ENCODE peak calls at places on chromosomes 3 and 15, in six cellular contexts. P is neural progenitor cell, R is MM.1S, Q is SK-N-SH, G is mammary epithelial cell, T is endothelial cell of umbilical vein. M is an unnamed sample.

GRCh38 chr3:40079203-40079844 is 230.2 kb upstream of the EIF1B start:
- DNase-seq in P (no peak), R (no peak), Q (no peak), G (peak; percentile 43), T (no peak), M (peak; percentile 91)

GRCh38 chr3:18124501-18124900 is 300.6 kb downstream of the SATB1 start:
- DNase-seq in P (no peak), R (no peak), Q (no peak), G (peak; percentile 73), T (no peak), M (no peak)

GRCh38 chr3:129314757-129315385 is 36.2 kb downstream of the HMCES start:
- DNase-seq in P (peak; percentile 97), R (peak; percentile 91), Q (peak; percentile 96), G (peak; percentile 76), T (peak; percentile 85), M (peak; percentile 99)

GRCh38 chr3:71803248-71803647 is 18.3 kb upstream of the PROK2 start:
- DNase-seq in P (peak; percentile 36), R (no peak), Q (no peak), G (no peak), T (no peak), M (peak; percentile 38)

GRCh38 chr15:35925634-35926380 is 379.8 kb upstream of the DPH6 start:
- DNase-seq in P (no peak), R (no peak), Q (no peak), G (peak; percentile 80), T (no peak), M (no peak)

GRCh38 chr3:195150194-195151118 is 120.5 kb downstream of the XXYLT1 start:
- DNase-seq in P (peak; percentile 54), R (peak; percentile 74), Q (peak; percentile 38), G (no peak), T (peak; percentile 99), M (peak; percentile 94)

GRCh38 chr3:25592510-25592968 is 72.2 kb downstream of the TOP2B start:
- DNase-seq in P (peak; percentile 43), R (no peak), Q (no peak), G (peak; percentile 76), T (peak; percentile 47), M (no peak)

GRCh38 chr3:59422312-59422711 is 372.5 kb upstream of the CFAP20DC start:
- DNase-seq in P (no peak), R (no peak), Q (no peak), G (peak; percentile 92), T (no peak), M (peak; percentile 85)

GRCh38 chr3:9194509-9195184 is 54.8 kb downstream of the SRGAP3 start:
- DNase-seq in P (no peak), R (no peak), Q (no peak), G (peak; percentile 86), T (no peak), M (no peak)

GRCh38 chr3:172002512-172003078 is 36.8 kb upstream of the FNDC3B start:
- DNase-seq in P (no peak), R (no peak), Q (no peak), G (no peak), T (no peak), M (no peak)
- H2AFZ ChIP-seq in P (no peak overlapping the region), R (no peak overlapping the region), Q (no peak overlapping the region), G (no peak overlapping the region), T (no peak overlapping the region), M (peak overlapping the region; percentile 36)

GRCh38 chr3:52023101-52023770 is 27.5 kb upstream of the RPL29 start:
- DNase-seq in P (no peak), R (no peak), Q (no peak), G (no peak), T (no peak), M (no peak)

GRCh38 chr3:52022323-52023100 is 26.8 kb upstream of the RPL29 start:
- DNase-seq in P (peak; percentile 61), R (no peak), Q (no peak), G (no peak), T (no peak), M (peak; percentile 96)

GRCh38 chr3:52020796-52021195 is 25.1 kb upstream of the RPL29 start:
- DNase-seq in P (no peak), R (no peak), Q (no peak), G (no peak), T (no peak), M (no peak)

GRCh38 chr3:52023860-52024764 is 28.4 kb upstream of the RPL29 start:
- DNase-seq in P (no peak), R (no peak), Q (no peak), G (no peak), T (no peak), M (no peak)

DNA sequence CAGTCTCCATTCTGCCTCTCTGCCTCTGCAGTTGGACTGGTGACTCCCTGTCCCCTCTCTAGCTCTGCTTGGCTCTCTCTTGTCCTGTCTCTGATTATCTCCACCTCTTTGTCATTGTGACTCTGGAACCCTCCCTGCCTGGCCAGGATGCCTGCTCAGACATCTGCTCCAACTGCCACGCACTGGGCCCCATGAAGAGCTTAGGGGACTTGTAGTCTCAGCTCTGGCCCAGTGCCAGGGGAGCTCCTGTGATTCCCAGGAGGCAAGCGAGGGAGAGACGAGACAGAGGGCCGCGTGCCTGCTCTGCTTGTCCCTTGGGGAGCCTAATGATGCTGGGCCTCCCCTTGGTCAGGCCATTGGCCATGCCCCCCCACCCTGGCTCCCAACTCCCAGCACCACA is 26.2 kb upstream of the RPL29 start:
- DNase-seq in P (no peak), R (no peak), Q (peak; percentile 62), G (no peak), T (no peak), M (no peak)
- H3K4me1 ChIP-seq in P (peaks cover 23% of the 10 kb centered on the region), R (no peaks in the 10 kb centered on the region), Q (peaks cover 78% of the 10 kb centered on the region), G (no peaks in the 10 kb centered on the region), T (peaks cover 3% of the 10 kb centered on the region), M (peaks cover 32% of the 10 kb centered on the region)

DNA sequence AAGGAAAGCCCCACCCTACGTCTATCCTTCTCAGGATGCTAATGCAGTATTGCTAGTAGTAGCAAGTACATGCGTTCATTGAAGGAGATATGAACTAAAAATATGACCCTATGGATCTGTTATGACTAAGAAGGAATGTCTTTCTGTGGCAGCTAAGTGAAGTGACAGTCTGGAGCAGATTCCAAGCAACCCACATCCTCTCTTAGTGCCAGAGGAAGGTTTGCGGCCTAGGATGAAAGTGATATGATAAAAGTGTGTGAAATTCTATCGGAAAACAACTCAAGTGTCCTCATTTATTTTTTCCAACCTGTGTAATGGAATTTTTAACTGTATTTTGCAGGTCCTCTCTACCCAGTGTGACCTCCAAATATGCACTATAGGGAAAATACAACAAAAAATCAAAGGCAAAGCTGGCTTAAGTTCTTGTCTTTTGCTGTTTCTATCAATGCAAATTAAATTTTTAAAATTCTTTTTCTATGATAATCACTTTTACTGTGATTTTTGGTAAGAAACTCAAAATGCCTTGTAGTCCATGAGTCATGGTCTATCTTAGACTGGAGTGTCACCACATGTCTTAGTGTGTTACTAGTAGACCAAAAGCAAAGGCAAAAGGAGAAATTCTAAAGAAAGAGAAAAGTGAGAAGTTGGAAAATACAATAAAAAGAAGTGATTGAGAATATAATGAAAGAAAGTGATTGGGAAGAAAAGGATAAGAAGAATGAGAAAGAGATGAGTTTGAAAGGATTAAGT is 161.2 kb upstream of the TMCO5A start:
- DNase-seq in P (no peak), R (no peak), Q (no peak), G (peak; percentile 69), T (no peak), M (peak; percentile 45)
- H3K27ac ChIP-seq in P (no peak overlapping the region), R (no peak overlapping the region), Q (peak overlapping the region; percentile 87), G (peak overlapping the region; percentile 18), T (no peak overlapping the region), M (peak overlapping the region; percentile 88)

DNA sequence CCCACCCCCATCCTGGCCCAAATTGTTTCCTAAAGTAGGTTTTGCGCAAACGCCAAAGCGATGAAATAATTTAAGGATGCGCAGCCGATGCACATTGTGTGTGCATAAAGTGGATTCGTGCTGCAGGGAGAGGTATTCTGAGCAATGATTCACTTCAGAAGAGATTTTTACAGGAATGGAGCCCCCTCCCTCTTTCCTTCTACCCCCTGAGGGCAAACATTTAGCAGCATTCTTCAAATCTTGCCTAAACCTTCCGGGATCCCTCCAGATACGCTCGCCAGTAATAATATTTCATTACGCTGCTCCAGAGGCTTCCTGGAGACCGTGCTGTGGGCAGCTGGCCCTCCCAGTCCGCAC is 14.6 kb downstream of the ZIC4 start:
- DNase-seq in P (no peak), R (no peak), Q (no peak), G (no peak), T (no peak), M (no peak)
- H2AFZ ChIP-seq in P (no peak overlapping the region), R (no peak overlapping the region), Q (peak overlapping the region; percentile 94), G (no peak overlapping the region), T (no peak overlapping the region), M (peak overlapping the region; percentile 81)

DNA sequence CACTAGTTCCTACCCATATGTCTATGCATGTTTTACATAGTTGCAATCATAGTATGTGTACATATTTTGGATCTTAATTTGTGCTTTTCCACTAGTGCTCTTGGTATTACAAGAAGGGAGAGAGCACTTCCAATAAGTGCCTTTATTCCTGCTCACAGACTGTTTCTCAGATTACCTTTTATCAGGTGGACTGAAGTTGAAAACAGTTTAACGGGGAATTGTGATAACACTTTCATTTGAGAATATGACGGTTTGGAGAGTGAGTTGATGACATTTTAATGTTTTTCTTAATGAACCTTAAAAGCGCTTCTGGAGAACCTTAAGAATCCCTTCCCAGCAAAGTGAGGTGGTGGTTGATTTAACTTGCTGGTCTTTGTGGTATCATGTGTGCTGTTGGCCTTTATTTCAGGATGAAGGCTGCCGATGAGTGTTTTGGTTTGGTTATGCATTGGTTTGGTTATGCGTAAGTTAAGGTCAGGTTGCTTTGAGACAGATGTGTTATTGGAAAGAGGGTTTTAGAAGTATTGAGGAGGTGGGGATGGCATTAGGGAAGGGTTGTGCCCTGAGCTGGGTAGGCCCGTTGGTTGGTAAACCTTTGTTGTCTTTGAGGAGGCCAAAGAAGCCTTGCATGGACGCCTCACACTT is 2.8 kb downstream of the EDEM1 start:
- DNase-seq in P (no peak), R (no peak), Q (no peak), G (no peak), T (no peak), M (no peak)
- H3K4me1 ChIP-seq in P (no peaks in the 10 kb centered on the region), R (peaks cover 43% of the 10 kb centered on the region), Q (peaks cover 20% of the 10 kb centered on the region), G (peaks cover 31% of the 10 kb centered on the region), T (peaks cover 36% of the 10 kb centered on the region), M (peaks cover 27% of the 10 kb centered on the region)

GRCh38 chr3:31235062-31235704 is 297.5 kb upstream of the STT3B start:
- DNase-seq in P (no peak), R (no peak), Q (peak; percentile 75), G (peak; percentile 53), T (no peak), M (peak; percentile 76)

GRCh38 chr3:31232049-31233040 is 300.4 kb upstream of the STT3B start:
- DNase-seq in P (no peak), R (no peak), Q (no peak), G (no peak), T (peak; percentile 49), M (peak; percentile 73)

GRCh38 chr3:31230834-31231233 is 301.9 kb upstream of the STT3B start:
- DNase-seq in P (no peak), R (no peak), Q (no peak), G (no peak), T (no peak), M (no peak)

GRCh38 chr3:31230425-31230824 is 302.3 kb upstream of the STT3B start:
- DNase-seq in P (no peak), R (no peak), Q (no peak), G (no peak), T (no peak), M (no peak)

GRCh38 chr3:31234143-31234542 is 298.6 kb upstream of the STT3B start:
- DNase-seq in P (no peak), R (no peak), Q (peak; percentile 8), G (no peak), T (no peak), M (no peak)
- H3K27ac ChIP-seq in P (no peak overlapping the region), R (no peak overlapping the region), Q (no peak overlapping the region), G (no peak overlapping the region), T (no peak overlapping the region), M (no peak overlapping the region)